ENCODE peak calls at places on chromosomes 7 and 10, in eight cellular contexts. P is stimulated activated CD4-positive, alpha-beta T cell treated with anti-CD3 and anti-CD28 coated beads, Interleukin-4, amount 100 ng/mL, for 1 hour; I is GM18507; T is C1 segment of cervical spinal cord; H is cardiac fibroblast; G is naive thymus-derived CD8-positive, alpha-beta T cell; S is NCI-H1105 treated with DMSO at 0.1 percent for 48 hours; N is HEK293T. X is an unnamed sample.

GRCh38 chr10:79224263-79224949 is 122.9 kb upstream of the PPIF start:
- DNase-seq in P (no peak), N (no peak), G (no peak), I (no peak), H (no peak), T (no peak), S (no peak), X (no peak)

GRCh38 chr10:90274721-90275468 is 573.5 kb downstream of the KIF20B start:
- DNase-seq in N (no peak), H (peak), T (no peak), G (no peak), P (no peak), I (no peak), S (no peak), X (peak)

GRCh38 chr7:55500117-55500516 is 72.2 kb downstream of the VOPP1 start:
- DNase-seq in P (no peak), S (no peak), G (no peak), N (no peak), T (no peak), I (no peak), H (no peak), X (no peak)

GRCh38 chr7:34497153-34497777 is 160.8 kb upstream of the NPSR1 start:
- DNase-seq in I (no peak), H (no peak), G (no peak), P (no peak), N (peak), T (no peak), S (no peak), X (peak)

GRCh38 chr10:70111496-70111895 is 21.1 kb downstream of the AIFM2 start:
- DNase-seq in P (no peak), T (no peak), H (no peak), S (no peak), G (no peak), N (no peak), I (no peak), X (no peak)

GRCh38 chr10:30048768-30049507 is 10.4 kb downstream of the JCAD start:
- DNase-seq in N (no peak), I (no peak), P (no peak), T (no peak), S (no peak), G (no peak), H (no peak), X (no peak)

GRCh38 chr10:96972264-96972663 is 140.2 kb downstream of the LCOR start:
- DNase-seq in I (no peak), S (no peak), G (no peak), H (no peak), T (no peak), N (no peak), P (no peak), X (no peak)

GRCh38 chr7:7972128-7972527 is 3.5 kb downstream of the GLCCI1 start:
- DNase-seq in T (no peak), H (no peak), I (no peak), P (no peak), S (peak), N (no peak), G (no peak), X (no peak)

GRCh38 chr10:122019414-122019975 is 30.5 kb downstream of the TACC2 start:
- DNase-seq in H (no peak), N (peak), G (no peak), I (no peak), T (no peak), S (peak), P (no peak), X (no peak)

GRCh38 chr10:119333146-119333792 is 125.9 kb downstream of the GRK5 start:
- DNase-seq in G (no peak), I (no peak), N (no peak), H (no peak), S (no peak), T (no peak), P (peak), X (peak)

X was measured in choroid plexus epithelial cell.